ENCODE peak calls at places on chromosomes 16 and 17, in four cellular contexts. V is heart right ventricle, R is bronchial epithelial cell, L is HFF-Myc. B is an unnamed sample.

GRCh38 chr16:80330803-80331202 is 210.0 kb upstream of the DYNLRB2 start:
- DNase-seq in V (no peak), L (no peak), R (no peak), B (no peak)

GRCh38 chr16:10039220-10040096 is 142.8 kb downstream of the GRIN2A start:
- DNase-seq in R (peak), V (peak), L (no peak), B (peak)

GRCh38 chr16:87541004-87541881 is 48.4 kb upstream of the ZCCHC14 start:
- DNase-seq in V (peak), L (no peak), R (peak), B (no peak)

GRCh38 chr17:40070895-40071719 is 8.3 kb downstream of the THRA start:
- DNase-seq in R (no peak), V (peak), L (no peak), B (no peak)

GRCh38 chr16:54090602-54091001 is 196.0 kb downstream of the IRX3 start:
- DNase-seq in V (no peak), R (no peak), L (no peak), B (no peak)

GRCh38 chr17:80833952-80834895 is 157.4 kb upstream of the CHMP6 start:
- DNase-seq in V (peak), R (no peak), L (peak), B (no peak)

GRCh38 chr16:705748-706188 is at the start of gene FBXL16:
- DNase-seq in R (no peak), L (no peak), V (no peak), B (peak)

GRCh38 chr17:73189417-73190099 is 3.3 kb upstream of the COG1 start:
- DNase-seq in L (no peak), R (peak), V (no peak), B (peak)

GRCh38 chr17:29555840-29556239 is 11.0 kb downstream of the ABHD15 start:
- DNase-seq in L (no peak), V (no peak), R (no peak), B (no peak)

GRCh38 chr17:80678621-80679020 is 134.0 kb downstream of the RPTOR start:
- DNase-seq in R (peak), V (no peak), L (no peak), B (peak)

GRCh38 chr17:633133-633532 is 81.5 kb downstream of the VPS53 start:
- DNase-seq in L (no peak), R (no peak), V (no peak), B (no peak)

GRCh38 chr17:77566151-77566550 is 392.4 kb upstream of the TNRC6C start:
- DNase-seq in R (no peak), L (no peak), V (no peak), B (no peak)

GRCh38 chr16:17552351-17552750 is 81.6 kb upstream of the XYLT1 start:
- DNase-seq in L (no peak), V (no peak), R (peak), B (peak)

GRCh38 chr17:20922128-20922670 is 120.6 kb downstream of the USP22 start:
- DNase-seq in R (peak), V (peak), L (peak), B (peak)

GRCh38 chr16:67897231-67897630 is 4.2 kb downstream of the PSKH1 start:
- DNase-seq in V (peak), L (no peak), R (no peak), B (peak)

GRCh38 chr17:57043276-57043675 is 41.8 kb upstream of the AKAP1 start:
- DNase-seq in L (no peak), V (no peak), R (no peak), B (no peak)

GRCh38 chr17:81665205-81666091 is 957 bp downstream of the OXLD1 start:
- DNase-seq in V (no peak), R (peak), L (no peak), B (peak)

GRCh38 chr17:75535119-75535537 is 9.6 kb downstream of the LLGL2 start:
- DNase-seq in L (no peak), R (no peak), V (no peak), B (no peak)

GRCh38 chr16:8675183-8676159 is 1.1 kb downstream of the ABAT start:
- DNase-seq in L (no peak), V (peak), R (peak), B (peak)

GRCh38 chr16:66366433-66367299 is at the start of gene CDH5:
- DNase-seq in V (peak), L (no peak), R (no peak), B (no peak)

DNA sequence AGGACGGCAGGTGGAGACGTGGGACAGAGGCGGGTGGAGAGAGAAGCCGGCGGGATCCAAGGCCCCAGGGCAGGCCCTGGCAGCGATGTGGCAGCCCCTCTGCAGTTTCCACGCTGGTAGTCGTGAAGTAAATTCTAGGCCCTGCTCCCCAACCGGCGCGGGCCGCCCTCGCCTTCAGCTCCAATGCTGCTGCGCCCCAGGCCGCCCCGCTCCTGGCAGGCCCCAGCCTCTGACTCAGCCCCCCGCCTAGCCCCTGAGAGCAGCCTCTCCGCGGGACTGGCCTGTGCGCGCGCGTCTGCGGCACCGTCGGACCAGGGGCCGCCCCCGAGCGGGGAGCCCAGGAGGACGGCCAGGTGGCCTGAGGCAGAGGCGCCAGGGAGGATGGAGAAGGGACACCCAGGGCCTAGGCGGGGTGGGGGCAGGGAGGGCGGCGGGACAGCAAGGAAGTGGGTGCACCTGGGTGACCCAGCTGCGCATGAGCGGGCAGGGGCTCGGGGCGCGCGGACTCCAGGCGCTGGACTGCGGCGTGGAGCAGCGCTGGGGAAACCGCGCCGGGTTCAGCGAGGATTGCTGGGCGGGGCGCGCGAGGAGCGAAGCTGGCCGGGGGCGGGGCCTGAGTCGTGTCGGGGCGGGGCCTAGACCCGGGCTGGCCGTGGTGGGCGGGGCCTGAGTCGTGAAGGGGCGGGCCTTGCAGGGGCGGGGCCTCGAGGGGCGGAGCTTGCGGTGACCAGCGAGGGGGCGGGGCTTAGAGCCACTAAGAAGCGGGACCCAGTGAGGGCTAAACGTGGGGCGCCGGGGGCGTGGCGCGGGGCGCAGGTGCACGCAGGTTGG is 29.6 kb downstream of the ZNF778 start:
- DNase-seq in R (peak), V (peak), L (peak), B (peak)
- H3K4me3 ChIP-seq in R (peak), V (peak), L (peak), B (peak)

GRCh38 chr17:37741334-37742113 is 3.3 kb downstream of the HNF1B start:
- DNase-seq in L (no peak), R (no peak), V (no peak), B (no peak)

GRCh38 chr17:37743612-37743874 is 1.3 kb downstream of the HNF1B start:
- DNase-seq in R (no peak), V (no peak), L (no peak), B (no peak)

GRCh38 chr17:37740861-37741260 is 4.0 kb downstream of the HNF1B start:
- DNase-seq in L (no peak), R (no peak), V (no peak), B (no peak)

GRCh38 chr17:37742762-37743611 is 1.9 kb downstream of the HNF1B start:
- DNase-seq in V (no peak), L (no peak), R (no peak), B (no peak)

GRCh38 chr17:37742114-37742761 is 2.6 kb downstream of the HNF1B start:
- DNase-seq in L (no peak), V (no peak), R (no peak), B (peak)
- H3K4me3 ChIP-seq in L (no peak), V (peak), R (peak), B (peak)

DNA sequence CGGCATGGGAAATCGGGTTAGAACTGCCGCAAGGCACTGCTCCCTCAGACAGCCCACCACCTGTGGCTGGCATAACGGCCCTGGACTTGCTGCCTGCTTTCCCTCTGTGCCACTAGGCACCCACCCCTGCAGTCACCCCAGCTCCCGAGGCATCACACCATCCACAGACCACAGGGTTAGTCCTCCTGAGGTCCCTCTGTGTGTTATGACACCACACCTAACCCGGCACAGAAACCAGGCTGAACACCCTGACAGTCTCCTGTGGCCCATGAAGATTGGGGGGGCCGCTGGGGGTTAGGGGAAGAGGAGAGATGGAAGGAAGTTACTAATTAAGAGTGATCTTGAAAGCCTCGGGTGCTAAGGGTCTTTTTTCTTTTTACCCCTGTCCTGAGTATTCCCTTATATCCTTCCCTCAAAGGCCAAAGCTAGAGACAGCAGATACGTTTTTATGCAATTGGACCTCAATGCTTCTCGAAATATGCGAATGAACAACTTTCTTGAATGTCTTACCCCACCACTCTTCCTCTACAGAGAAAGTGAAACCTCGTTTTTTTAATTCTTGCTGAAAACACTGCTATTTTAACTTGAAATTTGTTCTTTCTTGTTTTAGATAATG is 7.0 kb downstream of the CYTH1 start:
- DNase-seq in L (no peak), R (no peak), V (no peak), B (no peak)
- H3K4me3 ChIP-seq in L (no peak), R (no peak), V (peak), B (peak)

GRCh38 chr17:7916383-7916677 is 241 bp upstream of the RNF227 start:
- DNase-seq in L (no peak), R (no peak), V (no peak), B (no peak)
- H3K4me3 ChIP-seq in L (peak), R (peak), V (peak), B (peak)